ENCODE peak calls at places on chromosomes 2 and 18, in ten cellular contexts. D is OCI-M1; G is heart right ventricle; X is sciatic nerve; N is HS-5; K is neural crest cell; C is HT1080; W is right atrium auricular region; E is HFFc6; B is CD8-positive, alpha-beta memory T cell. J is an unnamed sample.

GRCh38 chr2:4693266-4693665 is 989.9 kb downstream of the DCDC2C start:
- DNase-seq in K (no peak), N (no peak), D (peak), C (peak), B (no peak), G (peak), E (no peak), X (no peak), W (no peak), J (no peak)

GRCh38 chr18:68418881-68419280 is 296.0 kb downstream of the TMX3 start:
- DNase-seq in K (no peak), D (no peak), G (no peak), X (no peak), W (no peak), N (no peak), E (peak), B (no peak), C (no peak), J (no peak)

GRCh38 chr2:62410926-62411456 is 95.0 kb downstream of the TMEM17 start:
- DNase-seq in G (no peak), B (no peak), C (no peak), K (no peak), N (no peak), E (no peak), X (peak), D (no peak), W (no peak), J (no peak)

GRCh38 chr18:65439184-65439583 is 311.6 kb upstream of the CDH7 start:
- DNase-seq in W (no peak), E (no peak), X (no peak), D (peak), B (no peak), G (no peak), N (no peak), C (peak), K (no peak), J (no peak)

GRCh38 chr2:213995400-213996105 is 415.3 kb upstream of the VWC2L start:
- DNase-seq in D (no peak), N (peak), B (no peak), C (peak), G (no peak), E (peak), W (no peak), K (no peak), X (no peak), J (no peak)

GRCh38 chr18:29874519-29875098 is 1167.9 kb downstream of the DSC3 start:
- DNase-seq in G (no peak), E (peak), N (no peak), D (peak), X (no peak), K (peak), W (no peak), B (no peak), C (peak), J (no peak)

GRCh38 chr18:48740068-48740440 is 201.2 kb downstream of the CTIF start:
- DNase-seq in E (no peak), G (no peak), X (no peak), C (no peak), N (no peak), W (no peak), K (no peak), D (no peak), B (no peak), J (no peak)

GRCh38 chr2:95207111-95207961 is at the start of gene ZNF892:
- DNase-seq in E (peak), C (peak), W (peak), B (peak), D (peak), G (peak), N (peak), X (peak), K (peak), J (peak)

GRCh38 chr2:180696005-180696404 is 284.4 kb upstream of the UBE2E3 start:
- DNase-seq in N (no peak), G (no peak), W (no peak), D (no peak), K (no peak), C (no peak), E (no peak), X (no peak), B (no peak), J (no peak)

GRCh38 chr2:217452928-217453327 is 549.9 kb downstream of the TNS1 start:
- DNase-seq in W (no peak), C (no peak), D (no peak), X (no peak), K (no peak), G (no peak), B (no peak), E (no peak), N (no peak), J (no peak)

GRCh38 chr2:88654714-88655113 is 27.4 kb upstream of the EIF2AK3 start:
- DNase-seq in D (no peak), B (no peak), C (peak), N (peak), K (no peak), X (no peak), G (no peak), W (no peak), E (peak), J (no peak)

GRCh38 chr18:48446582-48447225 is 37.5 kb upstream of the ZBTB7C start:
- DNase-seq in B (peak), C (peak), G (peak), N (no peak), K (peak), E (peak), D (peak), X (peak), W (peak), J (peak)

GRCh38 chr2:158197940-158198339 is 96.3 kb downstream of the UPP2 start:
- DNase-seq in W (no peak), N (no peak), D (no peak), G (no peak), K (no peak), E (no peak), C (no peak), X (no peak), B (no peak), J (no peak)

GRCh38 chr2:210577263-210578071 is 21.1 kb downstream of the CPS1 start:
- DNase-seq in N (peak), X (no peak), W (no peak), B (peak), E (peak), G (no peak), C (peak), K (no peak), D (peak), J (no peak)

GRCh38 chr2:44016282-44016681 is 20.5 kb upstream of the LRPPRC start:
- DNase-seq in C (no peak), E (no peak), G (peak), N (no peak), D (peak), K (peak), W (no peak), X (peak), B (no peak), J (no peak)

GRCh38 chr18:52334896-52335295 is 5.1 kb upstream of the DCC start:
- DNase-seq in C (peak), N (no peak), G (no peak), B (no peak), D (no peak), W (no peak), E (no peak), K (no peak), X (no peak), J (no peak)